ENCODE peak calls at places on chromosome 1, in four cellular contexts. One of them, this sample, is unnamed.
A peak's percentile ranks its signal among the peaks of the same experiment; 100 is the strongest.

GRCh38 chr1:202710070-202711025 is at the start of gene SYT2:
- DNase-seq in HepG2: no peak
- DNase-seq in K562: peak; percentile 35
- DNase-seq in GM12878: no peak
- DNase-seq in this sample: no peak

GRCh38 chr1:3775498-3776230 is 3.1 kb downstream of the SMIM1 start:
- DNase-seq in GM12878: no peak
- DNase-seq in K562: peak; percentile 94
- DNase-seq in HepG2: peak; percentile 94
- DNase-seq in this sample: peak; percentile 66

GRCh38 chr1:203338335-203339036 is 12.4 kb downstream of the FMOD start:
- DNase-seq in K562: peak; percentile 86
- DNase-seq in GM12878: no peak
- DNase-seq in HepG2: peak; percentile 25
- DNase-seq in this sample: peak; percentile 77

GRCh38 chr1:42951588-42951987 is 7.1 kb downstream of the SLC2A1 start:
- DNase-seq in GM12878: no peak
- DNase-seq in K562: no peak
- DNase-seq in HepG2: no peak
- DNase-seq in this sample: no peak

GRCh38 chr1:6440198-6441126 is 15.9 kb downstream of the ESPN start:
- DNase-seq in K562: peak; percentile 96
- DNase-seq in HepG2: peak; percentile 48
- DNase-seq in GM12878: no peak
- DNase-seq in this sample: peak; percentile 37

GRCh38 chr1:216641669-216642460 is 81.4 kb downstream of the ESRRG start:
- DNase-seq in GM12878: no peak
- DNase-seq in K562: no peak
- DNase-seq in HepG2: no peak
- DNase-seq in this sample: no peak

GRCh38 chr1:238961790-238962189 is 424.6 kb upstream of the CHRM3 start:
- DNase-seq in GM12878: no peak
- DNase-seq in HepG2: no peak
- DNase-seq in K562: no peak
- DNase-seq in this sample: no peak

GRCh38 chr1:151992345-151993083 is 1.1 kb downstream of the S100A10 start:
- DNase-seq in K562: peak; percentile 69
- DNase-seq in HepG2: peak; percentile 73
- DNase-seq in GM12878: no peak
- DNase-seq in this sample: peak; percentile 98

GRCh38 chr1:89523597-89524368 is 846 bp upstream of the LRRC8B start:
- DNase-seq in GM12878: no peak
- DNase-seq in K562: peak; percentile 80
- DNase-seq in HepG2: peak; percentile 30
- DNase-seq in this sample: peak; percentile 71

GRCh38 chr1:2212542-2213491 is 15.3 kb upstream of the SKI start:
- DNase-seq in GM12878: no peak
- DNase-seq in HepG2: peak; percentile 50
- DNase-seq in K562: peak; percentile 79
- DNase-seq in this sample: peak; percentile 95

GRCh38 chr1:16716691-16717173 is 23.6 kb upstream of the RNU1-4 start:
- DNase-seq in K562: peak; percentile 11
- DNase-seq in GM12878: no peak
- DNase-seq in HepG2: no peak
- DNase-seq in this sample: no peak

GRCh38 chr1:94675373-94675772 is 133.8 kb upstream of the F3 start:
- DNase-seq in HepG2: no peak
- DNase-seq in GM12878: no peak
- DNase-seq in K562: no peak
- DNase-seq in this sample: no peak

GRCh38 chr1:198880818-198881597 is 242.2 kb downstream of the PTPRC start:
- DNase-seq in K562: no peak
- DNase-seq in GM12878: no peak
- DNase-seq in HepG2: peak; percentile 13
- DNase-seq in this sample: peak; percentile 9

GRCh38 chr1:205741681-205742080 is 8.3 kb downstream of the NUCKS1 start:
- DNase-seq in HepG2: no peak
- DNase-seq in K562: no peak
- DNase-seq in GM12878: no peak
- DNase-seq in this sample: no peak

GRCh38 chr1:182003025-182003725 is 58.3 kb downstream of the ZNF648 start:
- DNase-seq in GM12878: no peak
- DNase-seq in HepG2: no peak
- DNase-seq in K562: no peak
- DNase-seq in this sample: no peak

GRCh38 chr1:222240536-222241181 is 307.2 kb downstream of the HHIPL2 start:
- DNase-seq in K562: peak; percentile 38
- DNase-seq in HepG2: no peak
- DNase-seq in GM12878: no peak
- DNase-seq in this sample: peak; percentile 4

GRCh38 chr1:93675931-93676330 is 5.7 kb downstream of the BCAR3 start:
- DNase-seq in K562: no peak
- DNase-seq in GM12878: no peak
- DNase-seq in HepG2: no peak
- DNase-seq in this sample: no peak

GRCh38 chr1:200139661-200140250 is 112.2 kb downstream of the NR5A2 start:
- DNase-seq in K562: peak; percentile 69
- DNase-seq in GM12878: no peak
- DNase-seq in HepG2: peak; percentile 61
- DNase-seq in this sample: peak; percentile 73

GRCh38 chr1:177945943-177946650 is 23.8 kb downstream of the SEC16B start:
- DNase-seq in GM12878: no peak
- DNase-seq in HepG2: peak; percentile 57
- DNase-seq in K562: peak; percentile 58
- DNase-seq in this sample: peak; percentile 61

GRCh38 chr1:1101503-1101902 is 14.4 kb downstream of the C1orf159 start:
- DNase-seq in GM12878: no peak
- DNase-seq in K562: no peak
- DNase-seq in HepG2: no peak
- DNase-seq in this sample: no peak

GRCh38 chr1:231431665-231432415 is 9.8 kb upstream of the EGLN1 start:
- DNase-seq in HepG2: peak; percentile 63
- DNase-seq in K562: no peak
- DNase-seq in GM12878: no peak
- DNase-seq in this sample: no peak

GRCh38 chr1:175520186-175520585 is 223.2 kb downstream of the TNR start:
- DNase-seq in K562: no peak
- DNase-seq in HepG2: no peak
- DNase-seq in GM12878: no peak
- DNase-seq in this sample: no peak

GRCh38 chr1:156025873-156026272 is 5.1 kb upstream of the SSR2 start:
- DNase-seq in HepG2: peak; percentile 62
- DNase-seq in K562: peak; percentile 73
- DNase-seq in GM12878: no peak
- DNase-seq in this sample: peak; percentile 78

GRCh38 chr1:39230261-39231190 is 26.0 kb downstream of the MACF1 start:
- DNase-seq in K562: no peak
- DNase-seq in GM12878: peak; percentile 57
- DNase-seq in HepG2: peak; percentile 4
- DNase-seq in this sample: no peak

GRCh38 chr1:200959341-200959985 is 64.1 kb downstream of the KIF21B start:
- DNase-seq in GM12878: no peak
- DNase-seq in HepG2: no peak
- DNase-seq in K562: no peak
- DNase-seq in this sample: no peak

GRCh38 chr1:95435611-95436010 is 201.6 kb downstream of the RWDD3 start:
- DNase-seq in GM12878: no peak
- DNase-seq in K562: no peak
- DNase-seq in HepG2: no peak
- DNase-seq in this sample: no peak

GRCh38 chr1:205575294-205575885 is 56.4 kb downstream of the ELK4 start:
- DNase-seq in GM12878: no peak
- DNase-seq in K562: no peak
- DNase-seq in HepG2: no peak
- DNase-seq in this sample: no peak

GRCh38 chr1:87644033-87644432 is 315.4 kb downstream of the LMO4 start:
- DNase-seq in HepG2: no peak
- DNase-seq in GM12878: no peak
- DNase-seq in K562: no peak
- DNase-seq in this sample: no peak

GRCh38 chr1:222413436-222413835 is 134.5 kb downstream of the HHIPL2 start:
- DNase-seq in K562: no peak
- DNase-seq in HepG2: no peak
- DNase-seq in GM12878: no peak
- DNase-seq in this sample: no peak

GRCh38 chr1:52423771-52424170 is 19.4 kb downstream of the PRPF38A start:
- DNase-seq in K562: peak; percentile 59
- DNase-seq in GM12878: no peak
- DNase-seq in HepG2: no peak
- DNase-seq in this sample: no peak
- TF ChIP-seq POLR2AphosphoS2 in K562: no peak
- TF ChIP-seq POLR2AphosphoS2 in GM12878: no peak
- TF ChIP-seq POLR2AphosphoS2 in HepG2: no peak
- TF ChIP-seq POLR2AphosphoS2 in this sample: no peak

GRCh38 chr1:241834733-241835377 is 13.1 kb upstream of the EXO1 start:
- DNase-seq in K562: peak; percentile 45
- DNase-seq in HepG2: peak; percentile 28
- DNase-seq in GM12878: no peak
- DNase-seq in this sample: peak; percentile 27
- TF ChIP-seq POLR2AphosphoS2 in K562: no peak
- TF ChIP-seq POLR2AphosphoS2 in HepG2: no peak
- TF ChIP-seq POLR2AphosphoS2 in GM12878: no peak
- TF ChIP-seq POLR2AphosphoS2 in this sample: no peak

GRCh38 chr1:85799734-85800133 is 91.5 kb upstream of the ZNHIT6 start:
- DNase-seq in K562: no peak
- DNase-seq in HepG2: no peak
- DNase-seq in GM12878: no peak
- DNase-seq in this sample: no peak

GRCh38 chr1:85806236-85806965 is 98.2 kb upstream of the ZNHIT6 start:
- DNase-seq in GM12878: no peak
- DNase-seq in HepG2: no peak
- DNase-seq in K562: no peak
- DNase-seq in this sample: no peak

DNA sequence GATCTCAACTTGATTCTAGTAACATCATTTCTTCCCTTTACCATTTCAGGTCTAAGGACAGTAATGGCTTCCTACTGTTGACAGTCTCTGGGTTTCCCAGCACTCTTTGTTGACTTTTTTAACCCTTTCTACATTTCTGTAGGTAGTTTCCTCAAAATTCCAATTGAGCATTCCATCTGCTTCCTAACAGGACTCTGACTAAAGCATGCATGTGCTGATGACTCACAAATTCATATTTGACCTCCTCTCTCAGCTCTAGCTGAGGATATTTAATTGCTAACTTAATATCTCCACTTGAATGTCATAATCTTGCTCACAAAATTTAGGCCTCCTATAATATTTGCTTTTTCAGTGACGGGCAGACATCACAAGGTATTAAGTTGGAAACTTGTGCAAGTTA is 93.3 kb upstream of the ZNHIT6 start:
- DNase-seq in GM12878: no peak
- DNase-seq in HepG2: no peak
- DNase-seq in K562: no peak
- DNase-seq in this sample: no peak
- TF ChIP-seq POLR2AphosphoS2 in GM12878: no peak
- TF ChIP-seq POLR2AphosphoS2 in HepG2: no peak
- TF ChIP-seq POLR2AphosphoS2 in K562: no peak
- TF ChIP-seq POLR2AphosphoS2 in this sample: no peak

GRCh38 chr1:237186733-237187132 is 144.7 kb downstream of the RYR2 start:
- DNase-seq in K562: no peak
- DNase-seq in HepG2: no peak
- DNase-seq in GM12878: no peak
- DNase-seq in this sample: no peak
- TF ChIP-seq POLR2AphosphoS2 in K562: no peak
- TF ChIP-seq POLR2AphosphoS2 in HepG2: no peak
- TF ChIP-seq POLR2AphosphoS2 in GM12878: no peak
- TF ChIP-seq POLR2AphosphoS2 in this sample: no peak

DNA sequence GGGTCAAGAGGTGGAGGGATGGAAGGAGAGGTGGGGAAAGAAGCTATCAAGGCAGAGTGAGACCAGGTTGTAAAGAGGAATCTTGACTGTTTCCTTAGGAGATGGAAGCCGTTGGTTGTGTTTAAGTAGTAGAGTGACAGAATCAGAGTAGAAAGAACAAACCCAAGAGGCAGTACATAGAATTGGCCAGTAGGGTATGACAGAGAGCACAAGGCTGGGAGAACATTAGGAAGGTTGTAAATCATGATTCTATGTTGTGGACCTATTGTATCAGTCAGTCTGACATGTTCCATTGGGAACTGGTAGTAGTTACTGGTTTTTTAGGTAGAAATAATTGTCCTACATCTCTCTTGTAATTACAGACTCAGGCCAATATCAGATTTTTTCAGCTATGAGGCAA is 486.9 kb upstream of the USP24 start:
- DNase-seq in HepG2: peak; percentile 24
- DNase-seq in GM12878: no peak
- DNase-seq in K562: peak; percentile 13
- DNase-seq in this sample: peak; percentile 25
- TF ChIP-seq POLR2AphosphoS2 in HepG2: no peak
- TF ChIP-seq POLR2AphosphoS2 in GM12878: no peak
- TF ChIP-seq POLR2AphosphoS2 in K562: no peak
- TF ChIP-seq POLR2AphosphoS2 in this sample: no peak

DNA sequence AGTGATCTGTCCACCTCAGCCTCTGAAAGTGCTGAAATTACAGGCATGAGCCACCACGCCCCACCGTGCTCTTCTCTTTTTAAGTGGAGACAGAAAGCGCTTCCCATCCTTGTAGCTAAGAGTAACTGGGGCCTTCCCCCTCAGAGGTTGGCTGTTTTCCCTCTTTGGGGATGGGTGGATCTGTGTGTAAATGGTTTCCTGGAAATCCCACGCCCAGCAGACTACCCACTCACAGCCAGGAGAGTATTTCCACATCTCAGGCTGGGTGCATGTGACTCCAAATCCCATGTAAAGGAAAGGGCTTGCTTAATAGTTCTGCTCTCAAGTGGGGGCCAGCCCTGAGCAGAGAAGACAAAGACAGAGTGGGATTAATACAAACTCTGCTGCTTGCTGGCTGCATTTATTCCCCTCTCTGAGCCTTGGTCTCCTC is 19.6 kb upstream of the TCEA3 start:
- DNase-seq in HepG2: no peak
- DNase-seq in GM12878: no peak
- DNase-seq in K562: no peak
- DNase-seq in this sample: no peak
- TF ChIP-seq POLR2AphosphoS2 in HepG2: no peak
- TF ChIP-seq POLR2AphosphoS2 in GM12878: no peak
- TF ChIP-seq POLR2AphosphoS2 in K562: no peak
- TF ChIP-seq POLR2AphosphoS2 in this sample: no peak

This sample was measured in A549.